ENCODE peak calls at places on chromosome 11, in eight cellular contexts. One of them, this sample, is unnamed.

GRCh38 chr11:96741068-96741467 is 351.3 kb downstream of the JRKL start:
- DNase-seq in coronary artery: no peak
- DNase-seq in A549: no peak
- DNase-seq in esophagus squamous epithelium: no peak
- DNase-seq in fibroblast of mammary gland: peak
- DNase-seq in GM23338: no peak
- DNase-seq in heart left ventricle: no peak
- DNase-seq in left ventricle myocardium inferior: no peak
- DNase-seq in this sample: peak

GRCh38 chr11:126716456-126717083 is 284.0 kb downstream of the KIRREL3 start:
- DNase-seq in heart left ventricle: no peak
- DNase-seq in fibroblast of mammary gland: peak
- DNase-seq in GM23338: peak
- DNase-seq in left ventricle myocardium inferior: no peak
- DNase-seq in esophagus squamous epithelium: no peak
- DNase-seq in A549: peak
- DNase-seq in coronary artery: no peak
- DNase-seq in this sample: peak

GRCh38 chr11:65419773-65420481 is 2.7 kb upstream of the NEAT1 start:
- DNase-seq in A549: peak
- DNase-seq in GM23338: peak
- DNase-seq in heart left ventricle: peak
- DNase-seq in left ventricle myocardium inferior: peak
- DNase-seq in esophagus squamous epithelium: peak
- DNase-seq in fibroblast of mammary gland: peak
- DNase-seq in coronary artery: peak
- DNase-seq in this sample: peak

GRCh38 chr11:116373107-116373506 is 399.7 kb downstream of the BUD13 start:
- DNase-seq in esophagus squamous epithelium: no peak
- DNase-seq in coronary artery: no peak
- DNase-seq in heart left ventricle: no peak
- DNase-seq in fibroblast of mammary gland: no peak
- DNase-seq in left ventricle myocardium inferior: no peak
- DNase-seq in GM23338: no peak
- DNase-seq in A549: no peak
- DNase-seq in this sample: no peak

GRCh38 chr11:65311197-65311631 is 3.5 kb upstream of the CDC42EP2 start:
- DNase-seq in fibroblast of mammary gland: peak
- DNase-seq in heart left ventricle: no peak
- DNase-seq in A549: no peak
- DNase-seq in coronary artery: no peak
- DNase-seq in esophagus squamous epithelium: no peak
- DNase-seq in GM23338: no peak
- DNase-seq in left ventricle myocardium inferior: no peak
- DNase-seq in this sample: no peak

GRCh38 chr11:1650918-1651262 is 21.3 kb downstream of the KRTAP5-5 start:
- DNase-seq in A549: no peak
- DNase-seq in esophagus squamous epithelium: no peak
- DNase-seq in left ventricle myocardium inferior: no peak
- DNase-seq in heart left ventricle: no peak
- DNase-seq in fibroblast of mammary gland: no peak
- DNase-seq in GM23338: no peak
- DNase-seq in coronary artery: no peak
- DNase-seq in this sample: no peak

GRCh38 chr11:112826026-112826425 is 135.2 kb upstream of the NCAM1 start:
- DNase-seq in left ventricle myocardium inferior: no peak
- DNase-seq in esophagus squamous epithelium: no peak
- DNase-seq in GM23338: peak
- DNase-seq in A549: no peak
- DNase-seq in coronary artery: no peak
- DNase-seq in fibroblast of mammary gland: no peak
- DNase-seq in heart left ventricle: no peak
- DNase-seq in this sample: no peak

GRCh38 chr11:1478544-1478943 is 8.0 kb downstream of the MOB2 start:
- DNase-seq in heart left ventricle: no peak
- DNase-seq in fibroblast of mammary gland: no peak
- DNase-seq in esophagus squamous epithelium: no peak
- DNase-seq in coronary artery: no peak
- DNase-seq in left ventricle myocardium inferior: peak
- DNase-seq in A549: no peak
- DNase-seq in GM23338: no peak
- DNase-seq in this sample: no peak

GRCh38 chr11:64536396-64536935 is 54.6 kb upstream of the SLC22A12 start:
- DNase-seq in fibroblast of mammary gland: peak
- DNase-seq in GM23338: no peak
- DNase-seq in heart left ventricle: no peak
- DNase-seq in left ventricle myocardium inferior: no peak
- DNase-seq in A549: no peak
- DNase-seq in esophagus squamous epithelium: no peak
- DNase-seq in coronary artery: no peak
- DNase-seq in this sample: peak

GRCh38 chr11:72111803-72112540 is 523 bp downstream of the ANAPC15 start:
- DNase-seq in heart left ventricle: peak
- DNase-seq in left ventricle myocardium inferior: peak
- DNase-seq in A549: peak
- DNase-seq in esophagus squamous epithelium: peak
- DNase-seq in fibroblast of mammary gland: peak
- DNase-seq in GM23338: peak
- DNase-seq in coronary artery: peak
- DNase-seq in this sample: peak

GRCh38 chr11:72112541-72113136 is at the start of gene ANAPC15:
- DNase-seq in left ventricle myocardium inferior: peak
- DNase-seq in coronary artery: peak
- DNase-seq in heart left ventricle: peak
- DNase-seq in GM23338: peak
- DNase-seq in esophagus squamous epithelium: peak
- DNase-seq in fibroblast of mammary gland: peak
- DNase-seq in A549: peak
- DNase-seq in this sample: peak

GRCh38 chr11:72111300-72111699 is 1.2 kb downstream of the ANAPC15 start:
- DNase-seq in esophagus squamous epithelium: no peak
- DNase-seq in A549: no peak
- DNase-seq in coronary artery: no peak
- DNase-seq in heart left ventricle: no peak
- DNase-seq in fibroblast of mammary gland: no peak
- DNase-seq in GM23338: no peak
- DNase-seq in left ventricle myocardium inferior: no peak
- DNase-seq in this sample: no peak

GRCh38 chr11:72114570-72114969 is 2.1 kb upstream of the ANAPC15 start:
- DNase-seq in fibroblast of mammary gland: peak
- DNase-seq in left ventricle myocardium inferior: no peak
- DNase-seq in heart left ventricle: no peak
- DNase-seq in esophagus squamous epithelium: no peak
- DNase-seq in A549: no peak
- DNase-seq in coronary artery: no peak
- DNase-seq in GM23338: no peak
- DNase-seq in this sample: no peak

GRCh38 chr11:72113170-72113808 is 794 bp upstream of the ANAPC15 start:
- DNase-seq in GM23338: no peak
- DNase-seq in coronary artery: no peak
- DNase-seq in A549: no peak
- DNase-seq in fibroblast of mammary gland: peak
- DNase-seq in heart left ventricle: no peak
- DNase-seq in left ventricle myocardium inferior: no peak
- DNase-seq in esophagus squamous epithelium: no peak
- DNase-seq in this sample: no peak
- H3K4me3 ChIP-seq in GM23338: peak
- H3K4me3 ChIP-seq in coronary artery: peak
- H3K4me3 ChIP-seq in A549: peak
- H3K4me3 ChIP-seq in fibroblast of mammary gland: peak
- H3K4me3 ChIP-seq in heart left ventricle: peak
- H3K4me3 ChIP-seq in left ventricle myocardium inferior: peak
- H3K4me3 ChIP-seq in esophagus squamous epithelium: peak
- H3K4me3 ChIP-seq in this sample: no peak

GRCh38 chr11:119258983-119259382 is 52.8 kb downstream of the CBL start:
- DNase-seq in fibroblast of mammary gland: no peak
- DNase-seq in GM23338: no peak
- DNase-seq in coronary artery: no peak
- DNase-seq in A549: no peak
- DNase-seq in heart left ventricle: no peak
- DNase-seq in esophagus squamous epithelium: no peak
- DNase-seq in left ventricle myocardium inferior: no peak
- DNase-seq in this sample: no peak

GRCh38 chr11:119266517-119267255 is 50.2 kb downstream of the MCAM start:
- DNase-seq in esophagus squamous epithelium: no peak
- DNase-seq in coronary artery: no peak
- DNase-seq in A549: no peak
- DNase-seq in heart left ventricle: no peak
- DNase-seq in fibroblast of mammary gland: no peak
- DNase-seq in left ventricle myocardium inferior: no peak
- DNase-seq in GM23338: no peak
- DNase-seq in this sample: no peak

GRCh38 chr11:119266063-119266462 is 50.9 kb downstream of the MCAM start:
- DNase-seq in left ventricle myocardium inferior: no peak
- DNase-seq in esophagus squamous epithelium: no peak
- DNase-seq in heart left ventricle: no peak
- DNase-seq in coronary artery: no peak
- DNase-seq in A549: no peak
- DNase-seq in GM23338: no peak
- DNase-seq in fibroblast of mammary gland: no peak
- DNase-seq in this sample: no peak

GRCh38 chr11:119263352-119263940 is 53.5 kb downstream of the MCAM start:
- DNase-seq in coronary artery: no peak
- DNase-seq in heart left ventricle: no peak
- DNase-seq in A549: no peak
- DNase-seq in fibroblast of mammary gland: no peak
- DNase-seq in left ventricle myocardium inferior: no peak
- DNase-seq in esophagus squamous epithelium: no peak
- DNase-seq in GM23338: no peak
- DNase-seq in this sample: peak

GRCh38 chr11:119262668-119263351 is 54.1 kb downstream of the MCAM start:
- DNase-seq in left ventricle myocardium inferior: no peak
- DNase-seq in GM23338: no peak
- DNase-seq in fibroblast of mammary gland: peak
- DNase-seq in A549: no peak
- DNase-seq in heart left ventricle: no peak
- DNase-seq in esophagus squamous epithelium: no peak
- DNase-seq in coronary artery: no peak
- DNase-seq in this sample: peak
- TF ChIP-seq CTCF in left ventricle myocardium inferior: peak
- TF ChIP-seq CTCF in GM23338: no peak
- TF ChIP-seq CTCF in fibroblast of mammary gland: peak
- TF ChIP-seq CTCF in A549: no peak
- TF ChIP-seq CTCF in heart left ventricle: no peak
- TF ChIP-seq CTCF in esophagus squamous epithelium: no peak
- TF ChIP-seq CTCF in coronary artery: no peak
- TF ChIP-seq CTCF in this sample: peak

GRCh38 chr11:61120099-61120864 is 18.0 kb downstream of the CD5 start:
- DNase-seq in GM23338: no peak
- DNase-seq in heart left ventricle: no peak
- DNase-seq in fibroblast of mammary gland: no peak
- DNase-seq in A549: no peak
- DNase-seq in left ventricle myocardium inferior: no peak
- DNase-seq in esophagus squamous epithelium: no peak
- DNase-seq in coronary artery: no peak
- DNase-seq in this sample: no peak

GRCh38 chr11:61119571-61119970 is 17.3 kb downstream of the CD5 start:
- DNase-seq in coronary artery: no peak
- DNase-seq in GM23338: no peak
- DNase-seq in heart left ventricle: no peak
- DNase-seq in fibroblast of mammary gland: no peak
- DNase-seq in esophagus squamous epithelium: no peak
- DNase-seq in left ventricle myocardium inferior: no peak
- DNase-seq in A549: no peak
- DNase-seq in this sample: no peak

GRCh38 chr11:61122761-61123160 is 20.5 kb downstream of the CD5 start:
- DNase-seq in heart left ventricle: no peak
- DNase-seq in GM23338: no peak
- DNase-seq in A549: no peak
- DNase-seq in esophagus squamous epithelium: no peak
- DNase-seq in fibroblast of mammary gland: peak
- DNase-seq in coronary artery: no peak
- DNase-seq in left ventricle myocardium inferior: no peak
- DNase-seq in this sample: no peak

GRCh38 chr11:61121917-61122316 is 19.6 kb downstream of the CD5 start:
- DNase-seq in esophagus squamous epithelium: no peak
- DNase-seq in fibroblast of mammary gland: no peak
- DNase-seq in left ventricle myocardium inferior: no peak
- DNase-seq in coronary artery: no peak
- DNase-seq in heart left ventricle: no peak
- DNase-seq in GM23338: no peak
- DNase-seq in A549: no peak
- DNase-seq in this sample: no peak

GRCh38 chr11:61120865-61121831 is 18.9 kb downstream of the CD5 start:
- DNase-seq in fibroblast of mammary gland: peak
- DNase-seq in coronary artery: no peak
- DNase-seq in left ventricle myocardium inferior: peak
- DNase-seq in esophagus squamous epithelium: no peak
- DNase-seq in GM23338: no peak
- DNase-seq in heart left ventricle: peak
- DNase-seq in A549: peak
- DNase-seq in this sample: peak
- H3K4me3 ChIP-seq in fibroblast of mammary gland: no peak
- H3K4me3 ChIP-seq in coronary artery: no peak
- H3K4me3 ChIP-seq in left ventricle myocardium inferior: no peak
- H3K4me3 ChIP-seq in esophagus squamous epithelium: no peak
- H3K4me3 ChIP-seq in GM23338: no peak
- H3K4me3 ChIP-seq in heart left ventricle: no peak
- H3K4me3 ChIP-seq in A549: no peak
- H3K4me3 ChIP-seq in this sample: no peak

GRCh38 chr11:45021001-45021400 is 70.3 kb upstream of the TP53I11 start:
- DNase-seq in coronary artery: no peak
- DNase-seq in heart left ventricle: peak
- DNase-seq in GM23338: no peak
- DNase-seq in esophagus squamous epithelium: no peak
- DNase-seq in left ventricle myocardium inferior: no peak
- DNase-seq in fibroblast of mammary gland: no peak
- DNase-seq in A549: no peak
- DNase-seq in this sample: peak

GRCh38 chr11:45023065-45023365 is 72.3 kb upstream of the TP53I11 start:
- DNase-seq in coronary artery: no peak
- DNase-seq in GM23338: no peak
- DNase-seq in left ventricle myocardium inferior: no peak
- DNase-seq in esophagus squamous epithelium: no peak
- DNase-seq in A549: no peak
- DNase-seq in fibroblast of mammary gland: no peak
- DNase-seq in heart left ventricle: no peak
- DNase-seq in this sample: no peak

GRCh38 chr11:45022294-45023064 is 71.8 kb upstream of the TP53I11 start:
- DNase-seq in A549: no peak
- DNase-seq in GM23338: peak
- DNase-seq in fibroblast of mammary gland: peak
- DNase-seq in esophagus squamous epithelium: no peak
- DNase-seq in coronary artery: peak
- DNase-seq in left ventricle myocardium inferior: no peak
- DNase-seq in heart left ventricle: no peak
- DNase-seq in this sample: no peak

GRCh38 chr11:45021692-45022130 is 71.0 kb upstream of the TP53I11 start:
- DNase-seq in esophagus squamous epithelium: no peak
- DNase-seq in fibroblast of mammary gland: peak
- DNase-seq in heart left ventricle: peak
- DNase-seq in GM23338: peak
- DNase-seq in A549: no peak
- DNase-seq in coronary artery: peak
- DNase-seq in left ventricle myocardium inferior: peak
- DNase-seq in this sample: peak

DNA sequence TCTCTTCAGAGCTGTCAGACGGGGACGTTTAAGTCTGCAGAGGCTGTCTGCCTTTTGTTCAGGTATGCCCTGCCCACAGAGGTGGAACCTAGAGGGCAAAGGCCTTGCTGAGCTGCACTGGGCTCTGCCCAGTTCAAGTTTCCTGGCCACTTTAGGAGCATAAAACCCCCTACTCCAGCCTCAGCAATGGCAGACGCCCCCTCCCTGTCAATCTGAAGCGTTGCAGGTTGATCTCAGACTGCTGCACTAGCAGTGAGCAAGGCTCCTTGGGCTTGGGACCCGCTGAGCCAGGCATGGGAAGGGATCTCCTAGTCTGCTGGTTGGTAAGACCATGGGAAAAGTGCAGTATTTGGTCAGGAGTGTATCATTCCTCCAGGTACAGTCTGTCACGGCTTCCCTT is 66.6 kb upstream of the TP53I11 start:
- DNase-seq in left ventricle myocardium inferior: no peak
- DNase-seq in esophagus squamous epithelium: no peak
- DNase-seq in fibroblast of mammary gland: no peak
- DNase-seq in heart left ventricle: no peak
- DNase-seq in A549: no peak
- DNase-seq in coronary artery: no peak
- DNase-seq in GM23338: peak
- DNase-seq in this sample: no peak
- TF ChIP-seq CTCF in left ventricle myocardium inferior: no peak
- TF ChIP-seq CTCF in esophagus squamous epithelium: no peak
- TF ChIP-seq CTCF in fibroblast of mammary gland: no peak
- TF ChIP-seq CTCF in heart left ventricle: no peak
- TF ChIP-seq CTCF in A549: no peak
- TF ChIP-seq CTCF in coronary artery: no peak
- TF ChIP-seq CTCF in GM23338: peak
- TF ChIP-seq CTCF in this sample: peak

This sample was measured in choroid plexus epithelial cell.